ENCODE peak calls at places on chromosome 4, in ten cellular contexts. One of them, this sample, is unnamed.

GRCh38 chr4:40055379-40055872 is 1.2 kb upstream of the N4BP2 start:
- DNase-seq in cardiac fibroblast: no peak
- DNase-seq in WTC11: no peak
- DNase-seq in lower leg skin: no peak
- DNase-seq in RKO: no peak
- DNase-seq in NCI-H1105: no peak
- DNase-seq in GM04503: no peak
- DNase-seq in HT1080: no peak
- DNase-seq in activated CD8-positive, alpha-beta memory T cell treated with anti-CD3 and anti-CD28 coated beads, Interleukin-2, amount 50 U/mL, for 4 hours: no peak
- DNase-seq in OCI-LY7: no peak
- DNase-seq in this sample: peak

GRCh38 chr4:111562811-111563210 is 582.4 kb upstream of the FAM241A start:
- DNase-seq in GM04503: no peak
- DNase-seq in lower leg skin: no peak
- DNase-seq in OCI-LY7: no peak
- DNase-seq in NCI-H1105: no peak
- DNase-seq in HT1080: peak
- DNase-seq in RKO: no peak
- DNase-seq in activated CD8-positive, alpha-beta memory T cell treated with anti-CD3 and anti-CD28 coated beads, Interleukin-2, amount 50 U/mL, for 4 hours: no peak
- DNase-seq in cardiac fibroblast: no peak
- DNase-seq in WTC11: no peak
- DNase-seq in this sample: no peak

GRCh38 chr4:7419961-7420660 is 14.6 kb downstream of the PSAPL1 start:
- DNase-seq in WTC11: no peak
- DNase-seq in lower leg skin: no peak
- DNase-seq in RKO: no peak
- DNase-seq in GM04503: no peak
- DNase-seq in cardiac fibroblast: no peak
- DNase-seq in activated CD8-positive, alpha-beta memory T cell treated with anti-CD3 and anti-CD28 coated beads, Interleukin-2, amount 50 U/mL, for 4 hours: no peak
- DNase-seq in NCI-H1105: no peak
- DNase-seq in HT1080: no peak
- DNase-seq in OCI-LY7: no peak
- DNase-seq in this sample: peak

GRCh38 chr4:118732591-118733330 is 47.6 kb downstream of the METTL14 start:
- DNase-seq in NCI-H1105: no peak
- DNase-seq in activated CD8-positive, alpha-beta memory T cell treated with anti-CD3 and anti-CD28 coated beads, Interleukin-2, amount 50 U/mL, for 4 hours: no peak
- DNase-seq in GM04503: no peak
- DNase-seq in lower leg skin: no peak
- DNase-seq in HT1080: peak
- DNase-seq in cardiac fibroblast: peak
- DNase-seq in OCI-LY7: no peak
- DNase-seq in WTC11: no peak
- DNase-seq in RKO: no peak
- DNase-seq in this sample: no peak

GRCh38 chr4:100417565-100417964 is 100.3 kb downstream of the EMCN start:
- DNase-seq in GM04503: no peak
- DNase-seq in WTC11: no peak
- DNase-seq in RKO: no peak
- DNase-seq in cardiac fibroblast: peak
- DNase-seq in activated CD8-positive, alpha-beta memory T cell treated with anti-CD3 and anti-CD28 coated beads, Interleukin-2, amount 50 U/mL, for 4 hours: no peak
- DNase-seq in NCI-H1105: no peak
- DNase-seq in HT1080: no peak
- DNase-seq in lower leg skin: no peak
- DNase-seq in OCI-LY7: no peak
- DNase-seq in this sample: no peak

GRCh38 chr4:112775801-112776200 is 138.9 kb downstream of the LARP7 start:
- DNase-seq in NCI-H1105: no peak
- DNase-seq in GM04503: no peak
- DNase-seq in activated CD8-positive, alpha-beta memory T cell treated with anti-CD3 and anti-CD28 coated beads, Interleukin-2, amount 50 U/mL, for 4 hours: no peak
- DNase-seq in WTC11: no peak
- DNase-seq in OCI-LY7: no peak
- DNase-seq in RKO: no peak
- DNase-seq in lower leg skin: no peak
- DNase-seq in cardiac fibroblast: no peak
- DNase-seq in HT1080: no peak
- DNase-seq in this sample: no peak

GRCh38 chr4:26140150-26140898 is 180.5 kb upstream of the RBPJ start:
- DNase-seq in lower leg skin: no peak
- DNase-seq in RKO: no peak
- DNase-seq in WTC11: no peak
- DNase-seq in activated CD8-positive, alpha-beta memory T cell treated with anti-CD3 and anti-CD28 coated beads, Interleukin-2, amount 50 U/mL, for 4 hours: no peak
- DNase-seq in OCI-LY7: no peak
- DNase-seq in HT1080: no peak
- DNase-seq in NCI-H1105: no peak
- DNase-seq in GM04503: peak
- DNase-seq in cardiac fibroblast: no peak
- DNase-seq in this sample: no peak

GRCh38 chr4:26509681-26510333 is 19.5 kb upstream of the CCKAR start:
- DNase-seq in cardiac fibroblast: peak
- DNase-seq in RKO: no peak
- DNase-seq in HT1080: no peak
- DNase-seq in WTC11: no peak
- DNase-seq in NCI-H1105: no peak
- DNase-seq in GM04503: peak
- DNase-seq in OCI-LY7: no peak
- DNase-seq in lower leg skin: no peak
- DNase-seq in activated CD8-positive, alpha-beta memory T cell treated with anti-CD3 and anti-CD28 coated beads, Interleukin-2, amount 50 U/mL, for 4 hours: no peak
- DNase-seq in this sample: no peak

GRCh38 chr4:80967346-80967745 is 63.2 kb upstream of the BMP3 start:
- DNase-seq in activated CD8-positive, alpha-beta memory T cell treated with anti-CD3 and anti-CD28 coated beads, Interleukin-2, amount 50 U/mL, for 4 hours: no peak
- DNase-seq in GM04503: peak
- DNase-seq in HT1080: no peak
- DNase-seq in OCI-LY7: no peak
- DNase-seq in cardiac fibroblast: no peak
- DNase-seq in WTC11: no peak
- DNase-seq in RKO: no peak
- DNase-seq in NCI-H1105: no peak
- DNase-seq in lower leg skin: peak
- DNase-seq in this sample: no peak

GRCh38 chr4:47704693-47705325 is 133.1 kb downstream of the CORIN start:
- DNase-seq in activated CD8-positive, alpha-beta memory T cell treated with anti-CD3 and anti-CD28 coated beads, Interleukin-2, amount 50 U/mL, for 4 hours: no peak
- DNase-seq in cardiac fibroblast: peak
- DNase-seq in RKO: peak
- DNase-seq in lower leg skin: no peak
- DNase-seq in HT1080: peak
- DNase-seq in OCI-LY7: peak
- DNase-seq in WTC11: peak
- DNase-seq in GM04503: no peak
- DNase-seq in NCI-H1105: peak
- DNase-seq in this sample: no peak

GRCh38 chr4:145936142-145937020 is 2.2 kb downstream of the ZNF827 start:
- DNase-seq in RKO: peak
- DNase-seq in lower leg skin: peak
- DNase-seq in HT1080: peak
- DNase-seq in WTC11: peak
- DNase-seq in NCI-H1105: peak
- DNase-seq in OCI-LY7: peak
- DNase-seq in activated CD8-positive, alpha-beta memory T cell treated with anti-CD3 and anti-CD28 coated beads, Interleukin-2, amount 50 U/mL, for 4 hours: peak
- DNase-seq in cardiac fibroblast: peak
- DNase-seq in GM04503: peak
- DNase-seq in this sample: peak

GRCh38 chr4:22482250-22483127 is 33.4 kb downstream of the ADGRA3 start:
- DNase-seq in GM04503: no peak
- DNase-seq in WTC11: no peak
- DNase-seq in lower leg skin: no peak
- DNase-seq in NCI-H1105: no peak
- DNase-seq in OCI-LY7: no peak
- DNase-seq in HT1080: no peak
- DNase-seq in cardiac fibroblast: no peak
- DNase-seq in RKO: no peak
- DNase-seq in activated CD8-positive, alpha-beta memory T cell treated with anti-CD3 and anti-CD28 coated beads, Interleukin-2, amount 50 U/mL, for 4 hours: no peak
- DNase-seq in this sample: no peak

GRCh38 chr4:113987382-113987930 is 8.0 kb upstream of the ARSJ start:
- DNase-seq in RKO: no peak
- DNase-seq in cardiac fibroblast: no peak
- DNase-seq in GM04503: no peak
- DNase-seq in lower leg skin: no peak
- DNase-seq in HT1080: no peak
- DNase-seq in OCI-LY7: no peak
- DNase-seq in NCI-H1105: no peak
- DNase-seq in WTC11: no peak
- DNase-seq in activated CD8-positive, alpha-beta memory T cell treated with anti-CD3 and anti-CD28 coated beads, Interleukin-2, amount 50 U/mL, for 4 hours: no peak
- DNase-seq in this sample: no peak

GRCh38 chr4:112082954-112083586 is 62.2 kb upstream of the FAM241A start:
- DNase-seq in lower leg skin: no peak
- DNase-seq in HT1080: peak
- DNase-seq in WTC11: no peak
- DNase-seq in OCI-LY7: no peak
- DNase-seq in NCI-H1105: no peak
- DNase-seq in cardiac fibroblast: peak
- DNase-seq in RKO: peak
- DNase-seq in GM04503: peak
- DNase-seq in activated CD8-positive, alpha-beta memory T cell treated with anti-CD3 and anti-CD28 coated beads, Interleukin-2, amount 50 U/mL, for 4 hours: no peak
- DNase-seq in this sample: no peak

GRCh38 chr4:30380404-30380998 is 339.7 kb upstream of the PCDH7 start:
- DNase-seq in RKO: peak
- DNase-seq in cardiac fibroblast: peak
- DNase-seq in OCI-LY7: peak
- DNase-seq in NCI-H1105: peak
- DNase-seq in lower leg skin: no peak
- DNase-seq in WTC11: peak
- DNase-seq in GM04503: no peak
- DNase-seq in HT1080: peak
- DNase-seq in activated CD8-positive, alpha-beta memory T cell treated with anti-CD3 and anti-CD28 coated beads, Interleukin-2, amount 50 U/mL, for 4 hours: no peak
- DNase-seq in this sample: peak

GRCh38 chr4:66091801-66092200 is 421.5 kb upstream of the EPHA5 start:
- DNase-seq in WTC11: no peak
- DNase-seq in HT1080: no peak
- DNase-seq in OCI-LY7: no peak
- DNase-seq in cardiac fibroblast: no peak
- DNase-seq in NCI-H1105: no peak
- DNase-seq in GM04503: no peak
- DNase-seq in RKO: no peak
- DNase-seq in lower leg skin: no peak
- DNase-seq in activated CD8-positive, alpha-beta memory T cell treated with anti-CD3 and anti-CD28 coated beads, Interleukin-2, amount 50 U/mL, for 4 hours: no peak
- DNase-seq in this sample: no peak

GRCh38 chr4:124641715-124642380 is 70.7 kb downstream of the ANKRD50 start:
- DNase-seq in GM04503: peak
- DNase-seq in WTC11: no peak
- DNase-seq in activated CD8-positive, alpha-beta memory T cell treated with anti-CD3 and anti-CD28 coated beads, Interleukin-2, amount 50 U/mL, for 4 hours: no peak
- DNase-seq in NCI-H1105: no peak
- DNase-seq in RKO: peak
- DNase-seq in cardiac fibroblast: peak
- DNase-seq in lower leg skin: peak
- DNase-seq in HT1080: peak
- DNase-seq in OCI-LY7: no peak
- DNase-seq in this sample: no peak

GRCh38 chr4:16783119-16783518 is 115.3 kb downstream of the LDB2 start:
- DNase-seq in HT1080: no peak
- DNase-seq in cardiac fibroblast: peak
- DNase-seq in OCI-LY7: no peak
- DNase-seq in GM04503: no peak
- DNase-seq in activated CD8-positive, alpha-beta memory T cell treated with anti-CD3 and anti-CD28 coated beads, Interleukin-2, amount 50 U/mL, for 4 hours: no peak
- DNase-seq in WTC11: no peak
- DNase-seq in NCI-H1105: no peak
- DNase-seq in RKO: no peak
- DNase-seq in lower leg skin: no peak
- DNase-seq in this sample: no peak

GRCh38 chr4:148814030-148814429 is 371.8 kb upstream of the NR3C2 start:
- DNase-seq in HT1080: no peak
- DNase-seq in activated CD8-positive, alpha-beta memory T cell treated with anti-CD3 and anti-CD28 coated beads, Interleukin-2, amount 50 U/mL, for 4 hours: no peak
- DNase-seq in lower leg skin: peak
- DNase-seq in WTC11: no peak
- DNase-seq in RKO: no peak
- DNase-seq in cardiac fibroblast: no peak
- DNase-seq in GM04503: no peak
- DNase-seq in OCI-LY7: no peak
- DNase-seq in NCI-H1105: no peak
- DNase-seq in this sample: no peak

GRCh38 chr4:31545755-31546154 is 825.6 kb downstream of the PCDH7 start:
- DNase-seq in HT1080: no peak
- DNase-seq in GM04503: no peak
- DNase-seq in OCI-LY7: no peak
- DNase-seq in lower leg skin: no peak
- DNase-seq in activated CD8-positive, alpha-beta memory T cell treated with anti-CD3 and anti-CD28 coated beads, Interleukin-2, amount 50 U/mL, for 4 hours: no peak
- DNase-seq in WTC11: no peak
- DNase-seq in NCI-H1105: no peak
- DNase-seq in cardiac fibroblast: no peak
- DNase-seq in RKO: no peak
- DNase-seq in this sample: no peak

GRCh38 chr4:41281038-41281634 is 24.4 kb downstream of the UCHL1 start:
- DNase-seq in GM04503: peak
- DNase-seq in WTC11: no peak
- DNase-seq in cardiac fibroblast: peak
- DNase-seq in HT1080: peak
- DNase-seq in RKO: peak
- DNase-seq in NCI-H1105: peak
- DNase-seq in activated CD8-positive, alpha-beta memory T cell treated with anti-CD3 and anti-CD28 coated beads, Interleukin-2, amount 50 U/mL, for 4 hours: no peak
- DNase-seq in OCI-LY7: peak
- DNase-seq in lower leg skin: peak
- DNase-seq in this sample: peak

GRCh38 chr4:105092768-105093167 is 53.9 kb upstream of the TET2 start:
- DNase-seq in NCI-H1105: no peak
- DNase-seq in HT1080: peak
- DNase-seq in activated CD8-positive, alpha-beta memory T cell treated with anti-CD3 and anti-CD28 coated beads, Interleukin-2, amount 50 U/mL, for 4 hours: no peak
- DNase-seq in GM04503: no peak
- DNase-seq in lower leg skin: no peak
- DNase-seq in RKO: peak
- DNase-seq in WTC11: no peak
- DNase-seq in cardiac fibroblast: peak
- DNase-seq in OCI-LY7: no peak
- DNase-seq in this sample: no peak

GRCh38 chr4:83065268-83065667 is 30.3 kb downstream of the COPS4 start:
- DNase-seq in HT1080: no peak
- DNase-seq in WTC11: no peak
- DNase-seq in lower leg skin: no peak
- DNase-seq in RKO: no peak
- DNase-seq in activated CD8-positive, alpha-beta memory T cell treated with anti-CD3 and anti-CD28 coated beads, Interleukin-2, amount 50 U/mL, for 4 hours: no peak
- DNase-seq in GM04503: no peak
- DNase-seq in OCI-LY7: no peak
- DNase-seq in cardiac fibroblast: no peak
- DNase-seq in NCI-H1105: no peak
- DNase-seq in this sample: no peak

GRCh38 chr4:167136270-167136669 is 98.0 kb downstream of the SPOCK3 start:
- DNase-seq in RKO: no peak
- DNase-seq in OCI-LY7: no peak
- DNase-seq in lower leg skin: no peak
- DNase-seq in cardiac fibroblast: no peak
- DNase-seq in HT1080: no peak
- DNase-seq in activated CD8-positive, alpha-beta memory T cell treated with anti-CD3 and anti-CD28 coated beads, Interleukin-2, amount 50 U/mL, for 4 hours: no peak
- DNase-seq in GM04503: no peak
- DNase-seq in NCI-H1105: no peak
- DNase-seq in WTC11: no peak
- DNase-seq in this sample: no peak

This sample was measured in globus pallidus.